ENCODE peak calls at places on chromosomes 7 and 10, in six cellular contexts. J, P, D, B, F and H are unnamed samples. For H3K4me1, the result is how much of the 10 kb centered on the place peaks cover.

GRCh38 chr7:144391823-144392255 is 11.7 kb downstream of the NOBOX start:
- DNase-seq in J (peak), P (peak), D (no peak), B (peak), F (peak), H (no peak)

GRCh38 chr10:90856261-90856660 is 1.6 kb downstream of the HTR7 start:
- DNase-seq in J (no peak), P (no peak), D (no peak), B (no peak), F (no peak), H (no peak)

GRCh38 chr10:123913688-123914268 is 22.2 kb upstream of the CPXM2 start:
- DNase-seq in J (no peak), P (no peak), D (peak), B (peak), F (no peak), H (no peak)

GRCh38 chr7:98733036-98733435 is 116.0 kb downstream of the NPTX2 start:
- DNase-seq in J (peak), P (peak), D (no peak), B (peak), F (peak), H (peak)

GRCh38 chr7:139203992-139204391 is 27.0 kb upstream of the UBN2 start:
- DNase-seq in J (no peak), P (no peak), D (no peak), B (no peak), F (no peak), H (no peak)

GRCh38 chr10:101749033-101749432 is 26.9 kb downstream of the FGF8 start:
- DNase-seq in J (no peak), P (no peak), D (no peak), B (no peak), F (no peak), H (no peak)

GRCh38 chr7:47327698-47328391 is 254.1 kb downstream of the TNS3 start:
- DNase-seq in J (peak), P (peak), D (peak), B (no peak), F (no peak), H (peak)

GRCh38 chr10:36606234-36606839 is 519.1 kb upstream of the ANKRD30A start:
- DNase-seq in J (peak), P (no peak), D (no peak), B (no peak), F (peak), H (no peak)

GRCh38 chr7:56175086-56175760 is 59.0 kb upstream of the NUPR2 start:
- DNase-seq in J (peak), P (peak), D (peak), B (no peak), F (no peak), H (peak)

GRCh38 chr7:11155883-11156282 is 182.2 kb downstream of the PHF14 start:
- DNase-seq in J (peak), P (no peak), D (no peak), B (no peak), F (no peak), H (no peak)

GRCh38 chr10:30556189-30556588 is 73.4 kb downstream of the LYZL2 start:
- DNase-seq in J (no peak), P (no peak), D (no peak), B (no peak), F (peak), H (no peak)

GRCh38 chr10:47262606-47263295 is 37.2 kb upstream of the GDF10 start:
- DNase-seq in J (peak), P (no peak), D (no peak), B (no peak), F (no peak), H (no peak)

GRCh38 chr10:132610071-132610701 is 72.6 kb downstream of the INPP5A start:
- DNase-seq in J (no peak), P (no peak), D (peak), B (no peak), F (no peak), H (no peak)

GRCh38 chr7:24304494-24305095 is 20.6 kb downstream of the NPY start:
- DNase-seq in J (no peak), P (no peak), D (no peak), B (peak), F (no peak), H (no peak)

GRCh38 chr10:12389154-12389734 is 39.9 kb downstream of the CAMK1D start:
- DNase-seq in J (no peak), P (no peak), D (peak), B (no peak), F (no peak), H (peak)

GRCh38 chr7:98521089-98521692 is 95.9 kb upstream of the NPTX2 start:
- DNase-seq in J (no peak), P (no peak), D (no peak), B (no peak), F (no peak), H (no peak)

GRCh38 chr7:139650429-139651100 is 127.1 kb downstream of the CLEC2L start:
- DNase-seq in J (no peak), P (no peak), D (no peak), B (no peak), F (no peak), H (no peak)

GRCh38 chr7:99614495-99614894 is 2.3 kb upstream of the ZSCAN25 start:
- DNase-seq in J (no peak), P (no peak), D (no peak), B (peak), F (no peak), H (no peak)

GRCh38 chr7:159031135-159031701 is 113.4 kb downstream of the VIPR2 start:
- DNase-seq in J (no peak), P (no peak), D (peak), B (no peak), F (no peak), H (no peak)

GRCh38 chr7:98217623-98218582 is 6.7 kb downstream of the BHLHA15 start:
- DNase-seq in J (no peak), P (no peak), D (peak), B (peak), F (no peak), H (no peak)

GRCh38 chr7:118078015-118078414 is 105.9 kb upstream of the LSM8 start:
- DNase-seq in J (no peak), P (no peak), D (no peak), B (no peak), F (no peak), H (no peak)

GRCh38 chr10:45464958-45465567 is 91.0 kb downstream of the ALOX5 start:
- DNase-seq in J (peak), P (peak), D (peak), B (peak), F (peak), H (peak)
- H3K9ac ChIP-seq in J (no peak), P (no peak), D (no peak), B (peak), F (no peak), H (no peak)

GRCh38 chr10:51073461-51074237 is 638 bp upstream of the PRKG1 start:
- DNase-seq in J (peak), P (peak), D (peak), B (no peak), F (peak), H (peak)

GRCh38 chr10:51074238-51075028 is at the start of gene PRKG1:
- DNase-seq in J (peak), P (peak), D (peak), B (no peak), F (peak), H (peak)

GRCh38 chr10:51076442-51076841 is 2.2 kb downstream of the PRKG1 start:
- DNase-seq in J (no peak), P (no peak), D (no peak), B (no peak), F (no peak), H (no peak)

GRCh38 chr10:51077507-51077906 is 3.2 kb downstream of the PRKG1 start:
- DNase-seq in J (no peak), P (no peak), D (no peak), B (no peak), F (peak), H (no peak)

GRCh38 chr10:51075802-51076201 is 1.5 kb downstream of the PRKG1 start:
- DNase-seq in J (no peak), P (no peak), D (no peak), B (no peak), F (no peak), H (no peak)
- H3K4me3 ChIP-seq in J (peak), P (peak), D (peak), B (no peak), F (peak), H (peak)

GRCh38 chr10:110498087-110498981 is 627 bp downstream of the DUSP5 start:
- DNase-seq in J (peak), P (peak), D (peak), B (peak), F (no peak), H (peak)

GRCh38 chr10:110497438-110498086 is at the start of gene DUSP5:
- DNase-seq in J (peak), P (peak), D (peak), B (peak), F (peak), H (peak)

GRCh38 chr10:110500515-110500905 is 2.8 kb downstream of the DUSP5 start:
- DNase-seq in J (peak), P (no peak), D (peak), B (no peak), F (peak), H (no peak)

GRCh38 chr10:110499796-110500514 is 2.2 kb downstream of the DUSP5 start:
- DNase-seq in J (peak), P (no peak), D (peak), B (no peak), F (no peak), H (no peak)

DNA sequence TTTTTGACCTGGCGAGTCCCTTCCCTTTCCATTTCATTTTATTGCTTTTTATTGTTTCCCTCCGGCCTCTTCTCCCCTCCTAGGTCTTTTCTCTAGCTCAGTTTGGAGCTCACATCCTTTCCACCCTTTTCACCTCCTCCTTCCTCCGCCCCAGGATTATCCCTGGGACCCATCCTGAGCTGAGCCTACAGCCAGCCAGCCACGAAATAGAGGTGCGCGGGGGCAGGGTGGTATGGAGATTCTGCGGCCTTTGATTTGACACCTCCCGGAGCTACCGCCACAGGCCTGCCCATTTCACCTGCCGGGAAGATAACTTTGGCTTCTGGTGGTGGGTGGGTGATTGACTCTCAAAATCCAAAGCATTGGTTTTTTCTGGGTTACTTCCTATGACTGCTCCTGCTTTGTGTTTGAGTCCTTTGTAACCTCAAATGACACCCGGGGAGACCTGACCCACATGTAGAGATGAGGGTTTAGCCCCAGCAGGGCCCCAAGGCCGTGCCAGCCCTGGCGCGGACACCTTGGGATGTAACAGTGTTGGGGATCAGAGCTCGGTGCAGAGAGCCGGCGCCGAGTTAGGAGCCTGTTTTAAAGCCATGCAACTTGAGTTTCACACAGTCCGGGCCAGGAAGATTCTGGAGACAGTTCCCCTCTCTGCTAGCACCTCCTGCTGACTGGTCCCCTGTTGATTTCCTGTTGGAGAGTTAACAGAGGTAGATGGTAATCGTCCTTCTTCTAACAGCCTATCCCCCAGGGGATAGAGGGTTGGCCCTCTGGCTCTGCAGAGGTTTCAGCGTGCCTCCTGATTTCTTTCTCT is 1.5 kb downstream of the DUSP5 start:
- DNase-seq in J (peak), P (no peak), D (no peak), B (peak), F (peak), H (peak)
- H3K4me1 ChIP-seq in J (under half), P (under half), D (under half), B (half or more), F (under half), H (under half)

GRCh38 chr7:107208046-107208458 is 39.2 kb downstream of the HBP1 start:
- DNase-seq in J (peak), P (no peak), D (no peak), B (no peak), F (no peak), H (no peak)
- H3K9ac ChIP-seq in J (peak), P (no peak), D (no peak), B (no peak), F (no peak), H (no peak)

GRCh38 chr7:141074162-141074989 is 512 bp downstream of the TMEM178B start:
- DNase-seq in J (peak), P (peak), D (peak), B (no peak), F (peak), H (no peak)
- H3K4me3 ChIP-seq in J (peak), P (peak), D (peak), B (peak), F (peak), H (peak)

GRCh38 chr10:79105164-79105739 is 36.5 kb downstream of the ZMIZ1 start:
- DNase-seq in J (no peak), P (no peak), D (no peak), B (no peak), F (peak), H (no peak)
- H3K4me1 ChIP-seq in J (half or more), P (under half), D (under half), B (under half), F (under half), H (under half)

GRCh38 chr10:89002234-89002978 is 11.8 kb downstream of the FAS start:
- DNase-seq in J (no peak), P (no peak), D (no peak), B (no peak), F (no peak), H (no peak)
- H3K9ac ChIP-seq in J (no peak), P (no peak), D (no peak), B (peak), F (no peak), H (peak)

DNA sequence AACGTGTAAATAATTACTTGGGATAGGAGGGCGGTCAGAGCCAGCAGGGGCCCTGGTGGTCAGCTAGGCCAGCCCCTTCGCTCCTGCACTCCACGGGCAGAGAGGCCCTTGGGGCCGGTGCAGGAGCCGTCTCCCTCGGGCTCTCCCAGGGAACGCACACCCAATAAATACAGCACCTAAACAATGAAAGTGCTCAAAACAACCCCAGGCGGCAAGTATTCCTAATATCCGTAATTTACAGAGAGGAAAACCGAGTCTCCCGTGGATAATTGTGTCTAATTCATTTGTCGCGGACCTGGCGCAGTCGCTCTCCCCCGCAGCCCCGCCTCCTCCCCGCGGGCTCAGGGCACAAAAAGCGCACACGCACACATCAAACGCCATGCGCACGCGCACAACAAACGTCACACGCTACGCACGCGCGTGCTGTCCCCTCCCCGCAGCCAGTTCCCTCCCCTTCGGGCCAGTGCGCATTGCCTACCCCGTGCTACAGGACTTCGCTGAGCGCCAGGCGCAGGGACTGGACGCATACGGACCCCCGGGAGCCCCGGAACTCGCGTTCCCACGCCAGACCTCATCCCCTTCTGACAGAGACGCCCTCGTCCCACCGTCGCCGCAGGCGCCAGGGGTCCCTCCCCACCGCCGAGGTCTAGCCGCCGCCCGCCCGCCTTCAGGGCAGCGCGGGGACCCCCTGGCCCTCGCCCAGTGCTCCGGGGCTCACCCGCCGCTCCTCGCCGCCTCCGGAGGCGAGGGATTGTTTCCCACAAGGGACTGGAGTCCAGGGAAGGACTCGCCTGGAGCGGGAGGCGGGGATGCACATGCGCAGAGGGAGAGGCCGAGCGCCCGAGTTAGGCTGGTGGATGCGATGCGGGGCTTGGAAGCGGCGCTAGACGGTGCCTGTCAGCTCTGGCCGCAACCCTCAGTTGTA is at the start of gene ZNF248:
- DNase-seq in J (peak), P (peak), D (peak), B (peak), F (peak), H (peak)
- H3K4me3 ChIP-seq in J (peak), P (peak), D (peak), B (peak), F (peak), H (peak)

GRCh38 chr10:18149401-18149800 is 9.2 kb downstream of the CACNB2 start:
- DNase-seq in J (no peak), P (no peak), D (no peak), B (no peak), F (no peak), H (no peak)
- H3K4me1 ChIP-seq in J (under half), P (under half), D (under half), B (under half), F (under half), H (under half)